ENCODE peak calls at places on chromosomes 1 and 21, in seven cellular contexts. C is stomach; O is SHP77; Y is iPS-NIHi11; E is CD4-positive, alpha-beta T cell; L is kidney; Z is HAP-1. H is an unnamed sample.

GRCh38 chr1:66278260-66279046 is 255.5 kb upstream of the SGIP1 start:
- DNase-seq in C (no peak), O (no peak), Y (no peak), E (no peak), L (no peak), Z (no peak), H (no peak)

GRCh38 chr1:22196641-22197040 is 53.7 kb upstream of the WNT4 start:
- DNase-seq in C (no peak), O (no peak), Y (no peak), E (no peak), L (no peak), Z (no peak), H (no peak)

GRCh38 chr1:246947255-246947654 is 15.5 kb upstream of the AHCTF1 start:
- DNase-seq in C (peak), O (no peak), Y (no peak), E (no peak), L (no peak), Z (no peak), H (no peak)

GRCh38 chr1:232226197-232226681 is 403.7 kb downstream of the SIPA1L2 start:
- DNase-seq in C (no peak), O (no peak), Y (peak), E (peak), L (no peak), Z (peak), H (peak)

GRCh38 chr1:209929751-209930150 is 8.3 kb upstream of the SYT14 start:
- DNase-seq in C (no peak), O (no peak), Y (no peak), E (no peak), L (no peak), Z (no peak), H (no peak)

GRCh38 chr1:33443705-33444180 is 12.8 kb upstream of the PHC2 start:
- DNase-seq in C (no peak), O (no peak), Y (no peak), E (no peak), L (peak), Z (no peak), H (peak)

GRCh38 chr1:29211086-29212030 is 19.4 kb downstream of the MECR start:
- DNase-seq in C (no peak), O (no peak), Y (no peak), E (no peak), L (no peak), Z (no peak), H (no peak)

GRCh38 chr1:55750020-55750995 is 535.1 kb upstream of the USP24 start:
- DNase-seq in C (no peak), O (no peak), Y (no peak), E (no peak), L (no peak), Z (no peak), H (peak)

GRCh38 chr21:15659768-15660423 is 69.9 kb upstream of the USP25 start:
- DNase-seq in C (no peak), O (no peak), Y (no peak), E (no peak), L (no peak), Z (no peak), H (no peak)

GRCh38 chr1:186404454-186405051 is 28.9 kb downstream of the ODR4 start:
- DNase-seq in C (no peak), O (peak), Y (peak), E (no peak), L (no peak), Z (no peak), H (peak)

GRCh38 chr1:11802616-11802972 is 3.2 kb downstream of the MTHFR start:
- DNase-seq in C (no peak), O (no peak), Y (peak), E (no peak), L (no peak), Z (no peak), H (no peak)

GRCh38 chr1:156923565-156924477 is 3.4 kb downstream of the LRRC71 start:
- DNase-seq in C (no peak), O (no peak), Y (peak), E (no peak), L (peak), Z (peak), H (peak)

GRCh38 chr1:67213164-67213563 is 46.9 kb downstream of the IL23R start:
- DNase-seq in C (no peak), O (peak), Y (peak), E (no peak), L (no peak), Z (peak), H (peak)

GRCh38 chr1:175530167-175530566 is 213.2 kb downstream of the TNR start:
- DNase-seq in C (no peak), O (no peak), Y (peak), E (no peak), L (no peak), Z (no peak), H (no peak)

GRCh38 chr1:234768569-234769283 is 158.7 kb upstream of the IRF2BP2 start:
- DNase-seq in C (no peak), O (no peak), Y (no peak), E (peak), L (no peak), Z (no peak), H (no peak)

GRCh38 chr1:2231667-2232254 is 3.6 kb downstream of the SKI start:
- DNase-seq in C (peak), O (no peak), Y (peak), E (peak), L (peak), Z (peak), H (no peak)

GRCh38 chr1:157081717-157082116 is 17.9 kb downstream of the ETV3L start:
- DNase-seq in C (no peak), O (no peak), Y (peak), E (no peak), L (no peak), Z (no peak), H (no peak)

H was measured in cardiac muscle cell.